ENCODE peak calls at places on chromosomes 6 and 20, in eight cellular contexts. Q, B, X, K, P, J, M and N are unnamed samples.
A peak's percentile ranks its signal among the peaks of the same experiment; 100 is the strongest.

GRCh38 chr20:11204926-11205768 is 531.3 kb upstream of the JAG1 start:
- DNase-seq in Q (peak; percentile 66), K (no peak), X (no peak), B (no peak), P (peak; percentile 86), J (no peak), M (peak; percentile 48), N (peak; percentile 39)

GRCh38 chr6:145758086-145758485 is 22.8 kb upstream of the EPM2A start:
- DNase-seq in X (no peak), J (no peak), P (peak; percentile 7), M (peak; percentile 21), B (no peak), Q (no peak), K (no peak), N (no peak)

GRCh38 chr6:165814669-165815068 is 151.6 kb upstream of the PDE10A start:
- DNase-seq in X (no peak), Q (no peak), M (no peak), P (peak; percentile 75), J (no peak), B (no peak), K (no peak), N (no peak)

GRCh38 chr6:1285589-1286340 is 26.1 kb upstream of the FOXQ1 start:
- DNase-seq in J (no peak), M (peak; percentile 82), Q (no peak), X (no peak), K (no peak), P (peak; percentile 32), B (no peak), N (no peak)

GRCh38 chr6:81241717-81242116 is 510.8 kb downstream of the TENT5A start:
- DNase-seq in J (no peak), K (no peak), P (peak; percentile 77), X (no peak), B (peak; percentile 15), Q (no peak), M (peak; percentile 51), N (peak; percentile 32)

GRCh38 chr6:27836783-27837635 is 75.2 kb downstream of the OR2B2 start:
- DNase-seq in J (peak; percentile 52), X (no peak), Q (peak; percentile 72), K (no peak), P (peak; percentile 92), B (no peak), M (peak; percentile 86), N (peak; percentile 78)

GRCh38 chr20:4998160-4998651 is 3.1 kb downstream of the SLC23A2 start:
- DNase-seq in M (no peak), B (no peak), X (no peak), P (no peak), J (no peak), K (no peak), Q (no peak), N (no peak)

GRCh38 chr20:1657556-1658334 is at the start of gene SIRPG:
- DNase-seq in K (no peak), P (no peak), X (no peak), B (no peak), M (no peak), J (no peak), Q (no peak), N (no peak)

GRCh38 chr6:163170294-163170883 is 244.1 kb upstream of the QKI start:
- DNase-seq in B (no peak), P (peak; percentile 22), K (no peak), J (no peak), M (no peak), X (no peak), Q (no peak), N (no peak)
- TF ChIP-seq CTCF in B (peak; percentile 43), P (peak; percentile 63), K (no peak), J (peak; percentile 38), M (peak; percentile 18), X (peak; percentile 41), Q (peak; percentile 42), N (peak; percentile 70)

GRCh38 chr20:42020316-42020715 is 402.1 kb upstream of the CHD6 start:
- DNase-seq in K (no peak), J (no peak), Q (no peak), B (no peak), P (no peak), M (no peak), X (no peak), N (no peak)

GRCh38 chr20:42024653-42025052 is 406.5 kb upstream of the CHD6 start:
- DNase-seq in B (no peak), K (no peak), J (no peak), Q (no peak), X (no peak), P (no peak), M (no peak), N (no peak)

GRCh38 chr20:42018979-42019378 is 400.8 kb upstream of the CHD6 start:
- DNase-seq in Q (no peak), J (no peak), B (no peak), X (no peak), K (no peak), M (no peak), P (no peak), N (no peak)
- TF ChIP-seq CTCF in Q (no peak), J (no peak), B (no peak), X (no peak), K (no peak), M (no peak), P (no peak), N (no peak)

GRCh38 chr20:44522841-44523240 is 971 bp upstream of the SERINC3 start:
- DNase-seq in B (no peak), X (no peak), Q (no peak), M (no peak), K (no peak), P (no peak), J (no peak), N (no peak)

GRCh38 chr20:44517454-44517853 is 4.4 kb downstream of the SERINC3 start:
- DNase-seq in M (no peak), J (no peak), Q (no peak), P (no peak), K (no peak), X (no peak), B (no peak), N (no peak)

GRCh38 chr20:44523746-44524145 is 1.9 kb upstream of the SERINC3 start:
- DNase-seq in M (no peak), X (no peak), P (no peak), B (no peak), Q (no peak), J (no peak), K (no peak), N (no peak)

GRCh38 chr20:44526129-44526528 is 4.3 kb upstream of the SERINC3 start:
- DNase-seq in X (no peak), P (peak; percentile 79), Q (peak; percentile 49), K (no peak), M (peak; percentile 77), B (no peak), J (no peak), N (no peak)

DNA sequence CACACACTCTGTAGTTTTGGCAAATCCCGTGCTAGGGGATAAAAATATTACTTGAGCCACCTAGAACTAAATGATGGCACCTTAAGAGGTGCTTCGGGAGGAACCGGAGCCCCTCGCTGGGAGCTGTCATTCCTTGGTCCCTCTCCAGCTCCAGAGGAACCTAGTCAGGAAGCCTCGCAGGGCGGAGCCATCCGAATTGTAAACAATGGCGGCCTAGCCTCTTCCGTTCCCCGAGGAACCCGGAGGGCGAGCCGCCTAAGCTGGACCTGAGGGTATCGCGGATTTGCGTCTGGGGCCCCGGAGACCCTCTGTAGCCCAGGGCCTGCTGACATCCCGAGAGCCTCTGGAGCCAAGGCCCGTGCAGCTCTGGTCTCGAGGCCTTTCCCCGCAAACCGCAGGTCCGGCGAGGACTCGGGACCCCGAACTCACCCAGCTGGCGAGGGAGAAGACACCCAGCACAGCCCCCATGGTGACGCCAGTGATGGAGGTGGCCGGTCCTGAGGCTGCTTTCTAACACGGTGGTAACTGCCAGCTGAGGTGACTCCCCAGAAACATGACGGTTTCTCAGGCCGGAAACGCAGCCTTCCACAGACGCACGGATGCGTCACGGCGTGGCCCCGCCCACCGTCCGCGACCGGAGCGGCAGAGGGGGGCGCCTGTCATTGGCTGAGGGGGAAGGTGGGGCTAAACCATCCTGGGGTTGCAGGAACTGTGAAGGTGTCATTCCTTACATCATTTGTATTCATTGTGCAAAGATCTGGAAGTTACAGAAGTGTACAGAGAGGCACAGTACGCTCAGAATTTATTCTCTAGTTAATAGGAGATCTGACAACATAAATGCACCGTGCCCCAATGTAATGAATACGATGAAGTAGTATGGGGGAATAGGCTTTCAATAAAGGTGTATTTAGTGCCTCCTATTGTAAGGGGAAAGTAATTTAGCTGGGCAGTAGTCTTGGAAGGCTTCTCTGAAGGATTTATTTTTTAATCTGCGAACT is at the start of gene SERINC3:
- DNase-seq in B (peak; percentile 80), K (peak; percentile 89), X (peak; percentile 87), Q (peak; percentile 99), M (peak; percentile 95), J (peak; percentile 75), P (peak; percentile 96), N (peak; percentile 63)
- TF ChIP-seq CTCF in B (peak; percentile 16), K (no peak), X (no peak), Q (no peak), M (no peak), J (no peak), P (no peak), N (no peak)

DNA sequence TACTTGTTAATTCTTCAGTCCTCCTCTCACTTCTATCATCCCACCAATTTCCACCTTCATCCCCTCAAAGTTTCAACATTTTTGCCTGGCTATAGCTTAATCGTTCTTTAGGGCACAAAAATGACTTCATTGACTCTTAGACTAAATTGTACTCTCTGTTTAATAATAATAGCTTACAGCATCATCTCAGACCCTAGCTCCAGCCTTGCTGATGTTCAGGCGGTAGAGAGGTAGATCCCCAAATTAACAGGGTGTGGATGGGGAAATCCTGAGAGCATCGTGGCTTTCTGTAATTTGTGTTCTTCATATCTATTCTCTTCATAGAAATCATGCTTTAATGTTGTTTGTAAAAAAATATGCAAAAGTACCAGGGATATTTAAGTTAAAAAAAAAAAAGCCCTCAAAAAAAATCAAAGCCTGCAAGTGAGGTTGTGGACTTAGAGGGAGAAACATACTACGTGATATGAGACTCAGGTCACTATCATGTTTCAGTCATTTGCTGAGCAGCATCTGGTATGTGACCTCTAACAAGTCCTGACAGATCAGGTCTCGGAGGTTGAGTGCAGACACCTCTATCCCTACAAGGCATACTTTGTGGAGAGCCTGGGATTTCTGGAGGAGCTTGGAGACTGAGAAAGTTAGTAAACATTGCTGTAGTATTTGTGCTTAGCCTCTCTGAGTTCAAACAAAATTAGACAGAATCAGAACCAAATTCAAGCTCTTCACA is 1063.3 kb upstream of the CITED2 start:
- DNase-seq in X (no peak), K (no peak), Q (no peak), J (no peak), P (no peak), M (peak; percentile 3), B (no peak), N (no peak)
- TF ChIP-seq CTCF in X (no peak), K (no peak), Q (no peak), J (no peak), P (no peak), M (no peak), B (no peak), N (no peak)